ENCODE peak calls at places on chromosomes 12 and 14, in six cellular contexts. C is K562, J is GM12878, Q is upper lobe of left lung, Z is A549, A is HepG2. G is an unnamed sample. For H3K4me1, the result is how much of the 10 kb centered on the place peaks cover.

GRCh38 chr12:124556896-124557501 is 10.4 kb downstream of the NCOR2 start:
- ATAC-seq in C (peak), J (no peak), Q (no peak), Z (peak), A (no peak), G (no peak)

GRCh38 chr12:49912345-49912744 is 8.6 kb upstream of the FAIM2 start:
- ATAC-seq in C (no peak), J (no peak), Q (peak), Z (no peak), A (no peak), G (peak)

GRCh38 chr12:25585021-25585523 is 32.0 kb upstream of the LMNTD1 start:
- ATAC-seq in C (no peak), J (no peak), Q (peak), Z (no peak), A (no peak), G (peak)

GRCh38 chr12:114673169-114673833 is 10.7 kb downstream of the TBX3 start:
- ATAC-seq in C (no peak), J (no peak), Q (peak), Z (no peak), A (no peak), G (no peak)

GRCh38 chr12:102816816-102817434 is 100.1 kb downstream of the PAH start:
- ATAC-seq in C (peak), J (peak), Q (peak), Z (peak), A (peak), G (no peak)

GRCh38 chr14:31834616-31835015 is 242.5 kb upstream of the ARHGAP5 start:
- ATAC-seq in C (no peak), J (no peak), Q (no peak), Z (no peak), A (no peak), G (no peak)

GRCh38 chr14:97776890-97777564 is 979.8 kb downstream of the VRK1 start:
- ATAC-seq in C (no peak), J (no peak), Q (no peak), Z (no peak), A (no peak), G (no peak)

GRCh38 chr14:33765251-33765650 is 185.6 kb downstream of the EGLN3 start:
- ATAC-seq in C (no peak), J (no peak), Q (no peak), Z (no peak), A (peak), G (no peak)

GRCh38 chr12:130104114-130104513 is 58.1 kb upstream of the FZD10 start:
- ATAC-seq in C (no peak), J (no peak), Q (no peak), Z (no peak), A (no peak), G (no peak)

GRCh38 chr12:102095677-102096263 is 24.1 kb downstream of the NUP37 start:
- ATAC-seq in C (peak), J (peak), Q (no peak), Z (peak), A (peak), G (no peak)

GRCh38 chr14:64539186-64539552 is 1.4 kb upstream of the HSPA2 start:
- ATAC-seq in C (no peak), J (no peak), Q (no peak), Z (no peak), A (no peak), G (no peak)

GRCh38 chr12:96371787-96372699 is 28.2 kb downstream of the CDK17 start:
- ATAC-seq in C (no peak), J (no peak), Q (no peak), Z (no peak), A (no peak), G (no peak)

GRCh38 chr14:70061108-70061507 is 127.6 kb downstream of the SLC8A3 start:
- ATAC-seq in C (no peak), J (no peak), Q (no peak), Z (no peak), A (no peak), G (no peak)

GRCh38 chr12:128844031-128844635 is 9.1 kb upstream of the GLT1D1 start:
- ATAC-seq in C (peak), J (peak), Q (peak), Z (no peak), A (peak), G (no peak)

GRCh38 chr14:91311284-91311662 is 66.8 kb upstream of the GPR68 start:
- ATAC-seq in C (no peak), J (no peak), Q (peak), Z (no peak), A (no peak), G (no peak)

GRCh38 chr14:65239897-65240296 is 137.6 kb upstream of the MAX start:
- ATAC-seq in C (no peak), J (no peak), Q (no peak), Z (no peak), A (no peak), G (no peak)

GRCh38 chr14:101377069-101377468 is 184.2 kb upstream of the DIO3 start:
- ATAC-seq in C (no peak), J (no peak), Q (no peak), Z (no peak), A (no peak), G (no peak)

GRCh38 chr12:4705824-4706223 is 14.4 kb upstream of the GALNT8 start:
- ATAC-seq in C (no peak), J (no peak), Q (no peak), Z (no peak), A (no peak), G (no peak)

GRCh38 chr12:92765871-92766270 is 63.1 kb downstream of the PLEKHG7 start:
- ATAC-seq in C (no peak), J (no peak), Q (no peak), Z (no peak), A (peak), G (no peak)

GRCh38 chr12:52249041-52249461 is 16.0 kb downstream of the KRT7 start:
- ATAC-seq in C (no peak), J (no peak), Q (no peak), Z (peak), A (no peak), G (peak)

GRCh38 chr12:132505105-132505851 is 15.3 kb downstream of the FBRSL1 start:
- ATAC-seq in C (no peak), J (peak), Q (peak), Z (no peak), A (no peak), G (no peak)

GRCh38 chr14:65824285-65824977 is 411.9 kb downstream of the FUT8 start:
- ATAC-seq in C (peak), J (peak), Q (peak), Z (peak), A (peak), G (peak)

GRCh38 chr14:95320076-95320895 is 578 bp upstream of the CLMN start:
- ATAC-seq in C (no peak), J (no peak), Q (no peak), Z (no peak), A (no peak), G (peak)

GRCh38 chr14:102768223-102769048 is 8.8 kb upstream of the TRAF3 start:
- ATAC-seq in C (no peak), J (peak), Q (peak), Z (peak), A (peak), G (peak)

GRCh38 chr14:69299286-69300035 is 39.5 kb downstream of the GALNT16 start:
- ATAC-seq in C (peak), J (peak), Q (no peak), Z (peak), A (peak), G (no peak)

GRCh38 chr14:95126906-95127530 is 30.3 kb downstream of the DICER1 start:
- ATAC-seq in C (no peak), J (no peak), Q (no peak), Z (no peak), A (no peak), G (no peak)

GRCh38 chr12:105920161-105920684 is 218.5 kb downstream of the NUAK1 start:
- ATAC-seq in C (peak), J (no peak), Q (no peak), Z (no peak), A (no peak), G (no peak)

GRCh38 chr14:69701857-69702256 is 65.1 kb upstream of the SRSF5 start:
- ATAC-seq in C (peak), J (peak), Q (no peak), Z (no peak), A (no peak), G (no peak)

GRCh38 chr14:73503648-73504047 is 12.9 kb downstream of the RIOX1 start:
- ATAC-seq in C (no peak), J (peak), Q (no peak), Z (no peak), A (no peak), G (no peak)

GRCh38 chr12:67415473-67415872 is 146.3 kb downstream of the CAND1 start:
- ATAC-seq in C (peak), J (no peak), Q (peak), Z (no peak), A (peak), G (no peak)

GRCh38 chr14:78836777-78837176 is 666.6 kb downstream of the NRXN3 start:
- ATAC-seq in C (peak), J (peak), Q (no peak), Z (peak), A (peak), G (no peak)

GRCh38 chr12:5003025-5003666 is 40.5 kb upstream of the KCNA5 start:
- ATAC-seq in C (peak), J (peak), Q (peak), Z (peak), A (peak), G (peak)

GRCh38 chr12:105841880-105842279 is 296.9 kb downstream of the NUAK1 start:
- ATAC-seq in C (no peak), J (no peak), Q (no peak), Z (no peak), A (no peak), G (no peak)

GRCh38 chr12:96648941-96649340 is 159.6 kb downstream of the CFAP54 start:
- ATAC-seq in C (no peak), J (no peak), Q (no peak), Z (no peak), A (no peak), G (no peak)

GRCh38 chr12:124740691-124741137 is 123.0 kb downstream of the SCARB1 start:
- ATAC-seq in C (peak), J (no peak), Q (no peak), Z (no peak), A (peak), G (peak)

GRCh38 chr12:103313894-103314293 is 181.9 kb downstream of the C12orf42 start:
- ATAC-seq in C (no peak), J (peak), Q (no peak), Z (no peak), A (no peak), G (no peak)

GRCh38 chr12:87127272-87127671 is 871.1 kb upstream of the MGAT4C start:
- ATAC-seq in C (no peak), J (no peak), Q (no peak), Z (no peak), A (no peak), G (no peak)

GRCh38 chr14:31194095-31194494 is 13.5 kb downstream of the HECTD1 start:
- ATAC-seq in C (no peak), J (no peak), Q (no peak), Z (no peak), A (no peak), G (no peak)

DNA sequence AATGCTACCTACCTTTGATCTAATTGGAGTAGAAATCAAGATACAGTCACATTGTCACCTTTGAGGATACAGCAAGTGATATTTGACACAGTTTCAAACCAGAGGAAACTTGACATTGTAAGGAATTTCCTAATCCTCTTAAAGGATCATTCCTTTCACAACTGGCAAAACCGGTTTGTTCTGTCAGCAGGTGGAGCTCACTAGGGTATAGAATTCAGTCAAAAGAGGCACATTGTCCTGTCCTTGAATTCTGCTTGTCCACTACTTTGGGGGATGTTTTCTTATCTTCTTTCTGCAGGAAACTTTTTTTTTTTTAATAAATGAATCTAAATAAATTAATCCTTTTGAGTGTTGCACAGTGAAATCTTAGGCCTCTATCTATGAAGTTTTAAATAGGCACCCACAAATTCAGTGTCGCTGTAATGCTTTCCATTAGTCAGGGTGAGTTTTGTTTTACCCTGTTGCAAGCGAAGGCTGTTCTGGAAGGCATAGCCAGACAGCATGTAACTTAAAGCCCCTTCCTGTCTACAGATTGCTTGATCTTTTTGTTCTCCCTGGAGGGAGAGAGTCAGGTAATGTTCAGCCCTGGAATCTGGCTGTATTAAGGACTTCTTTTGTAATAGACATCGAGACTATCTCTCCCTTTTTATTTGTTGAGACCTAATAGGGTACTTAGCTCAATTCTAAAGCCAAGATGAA is 285.0 kb upstream of the RGS6 start:
- ATAC-seq in C (no peak), J (no peak), Q (peak), Z (no peak), A (no peak), G (no peak)
- TF ChIP-seq EP300 in C (no peak), J (no peak), Q (no peak), Z (no peak), A (no peak), G (no peak)

DNA sequence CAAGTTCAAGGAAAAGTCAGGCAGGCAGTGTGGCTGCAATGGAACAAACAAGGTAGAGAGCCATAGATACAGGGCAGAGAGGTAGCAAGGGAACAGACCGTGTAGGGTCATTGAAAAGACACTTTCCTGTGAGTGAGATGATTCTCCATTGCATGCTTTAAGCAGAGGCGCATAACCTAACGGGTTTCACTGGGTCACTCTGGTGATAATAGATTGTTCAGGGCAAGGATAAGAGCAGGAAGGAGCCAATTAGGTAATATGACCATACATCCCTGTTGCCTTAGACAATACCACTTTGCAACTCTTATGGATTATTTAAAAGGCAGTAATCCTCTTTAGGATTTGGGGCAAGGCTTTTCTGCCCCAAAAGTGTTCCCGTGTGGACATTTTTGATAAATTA is 214.1 kb downstream of the PTPRO start:
- ATAC-seq in C (no peak), J (no peak), Q (no peak), Z (no peak), A (no peak), G (no peak)
- H3K4me1 ChIP-seq in C (under half), J (under half), Q (under half), Z (under half), A (under half), G (under half)

GRCh38 chr12:109879332-109880048 is 851 bp downstream of the GLTP start:
- ATAC-seq in C (no peak), J (no peak), Q (peak), Z (no peak), A (peak), G (no peak)
- H3K27ac ChIP-seq in C (no peak), J (no peak), Q (peak), Z (peak), A (no peak), G (peak)

GRCh38 chr12:65511134-65511912 is 232.8 kb downstream of the MSRB3 start:
- ATAC-seq in C (no peak), J (no peak), Q (no peak), Z (no peak), A (no peak), G (no peak)

GRCh38 chr12:65508281-65509035 is 230.0 kb downstream of the MSRB3 start:
- ATAC-seq in C (no peak), J (no peak), Q (no peak), Z (no peak), A (no peak), G (no peak)

GRCh38 chr12:65509953-65510352 is 231.5 kb downstream of the MSRB3 start:
- ATAC-seq in C (no peak), J (no peak), Q (no peak), Z (no peak), A (peak), G (no peak)

GRCh38 chr12:65511927-65512326 is 233.4 kb downstream of the MSRB3 start:
- ATAC-seq in C (no peak), J (no peak), Q (no peak), Z (no peak), A (no peak), G (no peak)

DNA sequence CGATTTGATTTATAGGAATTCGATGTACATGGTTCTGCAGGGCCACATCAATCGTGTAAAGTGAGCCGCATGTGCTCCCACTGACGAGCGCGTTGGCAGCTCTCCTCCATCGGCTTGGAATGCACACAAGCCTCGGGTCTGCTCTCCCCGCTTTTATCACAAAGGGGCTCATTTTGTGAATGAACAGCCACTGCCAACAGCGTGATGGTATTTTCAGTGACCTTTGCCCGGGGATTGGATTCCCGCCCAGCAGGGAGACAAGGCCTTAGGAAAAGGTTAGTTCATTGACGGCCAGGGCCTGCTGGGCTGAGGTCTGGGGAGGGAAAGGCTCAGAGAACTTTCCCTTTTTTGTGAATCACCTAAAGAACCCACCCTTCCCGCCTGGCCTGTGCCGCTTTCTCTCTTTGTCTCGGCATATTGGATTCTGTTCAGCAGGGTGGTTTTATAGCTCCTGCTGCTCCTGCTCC is 232.1 kb downstream of the MSRB3 start:
- ATAC-seq in C (no peak), J (no peak), Q (no peak), Z (no peak), A (peak), G (no peak)
- TF ChIP-seq EP300 in C (no peak), J (no peak), Q (no peak), Z (no peak), A (no peak), G (no peak)

GRCh38 chr12:46260153-46260912 is 8.5 kb downstream of the SLC38A1 start:
- ATAC-seq in C (no peak), J (no peak), Q (no peak), Z (no peak), A (peak), G (peak)

GRCh38 chr12:46259713-46260112 is 9.1 kb downstream of the SLC38A1 start:
- ATAC-seq in C (peak), J (peak), Q (no peak), Z (no peak), A (no peak), G (no peak)

GRCh38 chr12:46263140-46264017 is 5.5 kb downstream of the SLC38A1 start:
- ATAC-seq in C (no peak), J (no peak), Q (no peak), Z (no peak), A (no peak), G (no peak)

GRCh38 chr12:46260913-46261476 is 7.8 kb downstream of the SLC38A1 start:
- ATAC-seq in C (no peak), J (no peak), Q (no peak), Z (no peak), A (no peak), G (no peak)

GRCh38 chr12:46261658-46262057 is 7.2 kb downstream of the SLC38A1 start:
- ATAC-seq in C (no peak), J (no peak), Q (no peak), Z (no peak), A (no peak), G (no peak)
- H3K4me1 ChIP-seq in C (half or more), J (under half), Q (under half), Z (half or more), A (half or more), G (under half)

DNA sequence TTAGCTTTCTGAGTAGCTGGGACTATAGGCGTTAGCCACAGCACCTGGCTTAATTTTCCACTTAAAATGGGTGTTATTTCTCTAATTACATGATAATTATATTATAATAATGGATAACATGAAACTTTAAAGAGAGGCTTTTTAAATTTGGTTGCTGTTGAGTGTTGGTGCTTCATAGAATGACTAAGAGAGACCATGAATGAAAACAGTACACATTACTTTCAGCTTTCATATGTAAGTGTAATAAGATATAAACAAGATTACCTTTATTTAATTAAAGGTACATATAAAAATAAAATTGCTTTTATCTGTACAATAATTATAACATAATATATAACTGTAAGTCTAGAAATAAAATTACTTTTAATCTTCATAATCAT is 459.3 kb upstream of the RGS6 start:
- ATAC-seq in C (no peak), J (peak), Q (no peak), Z (no peak), A (no peak), G (no peak)
- H3K27ac ChIP-seq in C (no peak), J (peak), Q (no peak), Z (no peak), A (no peak), G (no peak)